ENCODE peak calls at places on chromosomes 13 and 19, in ten cellular contexts. S is IMR-90, K is AG10803, U is GM23338, A is adrenal gland, N is ascending aorta, C is endothelial cell of umbilical vein, O is MM.1S, T is fibroblast of mammary gland, H is fibroblast of the aortic adventitia. X is an unnamed sample.

GRCh38 chr13:80215368-80215767 is 125.6 kb downstream of the SPRY2 start:
- DNase-seq in S (peak), K (peak), U (no peak), A (no peak), N (no peak), C (no peak), O (no peak), T (no peak), H (peak), X (no peak)

GRCh38 chr19:11322269-11323024 is 17.0 kb downstream of the RAB3D start:
- DNase-seq in S (peak), K (no peak), U (no peak), A (no peak), N (no peak), C (no peak), O (no peak), T (no peak), H (no peak), X (no peak)

GRCh38 chr13:29849071-29849541 is 1.3 kb downstream of the UBL3 start:
- DNase-seq in S (peak), K (peak), U (peak), A (no peak), N (peak), C (peak), O (peak), T (peak), H (peak), X (no peak)

GRCh38 chr13:66618702-66619101 is 611.4 kb downstream of the PCDH9 start:
- DNase-seq in S (peak), K (peak), U (peak), A (no peak), N (no peak), C (peak), O (peak), T (peak), H (peak), X (peak)

GRCh38 chr19:3033595-3034193 is 4.6 kb upstream of the TLE2 start:
- DNase-seq in S (no peak), K (no peak), U (no peak), A (no peak), N (no peak), C (no peak), O (no peak), T (no peak), H (no peak), X (no peak)

GRCh38 chr13:60431108-60431700 is 34.2 kb downstream of the TDRD3 start:
- DNase-seq in S (peak), K (peak), U (peak), A (no peak), N (no peak), C (peak), O (peak), T (peak), H (peak), X (peak)

GRCh38 chr19:12939292-12939606 is 840 bp downstream of the CALR start:
- DNase-seq in S (peak), K (peak), U (no peak), A (no peak), N (no peak), C (no peak), O (peak), T (peak), H (peak), X (peak)

GRCh38 chr19:43957891-43958290 is 6.9 kb downstream of the ZNF221 start:
- DNase-seq in S (peak), K (peak), U (no peak), A (no peak), N (no peak), C (no peak), O (no peak), T (peak), H (peak), X (peak)

GRCh38 chr13:81012031-81012430 is 671.1 kb upstream of the SPRY2 start:
- DNase-seq in S (no peak), K (no peak), U (peak), A (no peak), N (no peak), C (no peak), O (no peak), T (no peak), H (no peak), X (no peak)

GRCh38 chr13:88526853-88527215 is 855.7 kb downstream of the SLITRK5 start:
- DNase-seq in S (no peak), K (no peak), U (no peak), A (no peak), N (no peak), C (no peak), O (no peak), T (no peak), H (no peak), X (no peak)

GRCh38 chr19:50486823-50487515 is 10.3 kb upstream of the GARIN5A start:
- DNase-seq in S (peak), K (peak), U (peak), A (no peak), N (no peak), C (peak), O (peak), T (peak), H (peak), X (no peak)

GRCh38 chr13:63190742-63191141 is 1775.1 kb upstream of the PCDH20 start:
- DNase-seq in S (peak), K (peak), U (no peak), A (no peak), N (no peak), C (no peak), O (no peak), T (peak), H (peak), X (peak)

GRCh38 chr13:20348645-20349408 is 116.7 kb upstream of the GJB6 start:
- DNase-seq in S (no peak), K (no peak), U (no peak), A (no peak), N (no peak), C (no peak), O (no peak), T (no peak), H (no peak), X (no peak)

GRCh38 chr13:97028441-97029299 is 34.4 kb upstream of the OXGR1 start:
- DNase-seq in S (peak), K (peak), U (peak), A (peak), N (peak), C (peak), O (peak), T (peak), H (peak), X (peak)

GRCh38 chr13:97026759-97027555 is 32.7 kb upstream of the OXGR1 start:
- DNase-seq in S (no peak), K (no peak), U (no peak), A (no peak), N (no peak), C (peak), O (no peak), T (peak), H (peak), X (peak)

GRCh38 chr13:97030705-97031452 is 36.6 kb upstream of the OXGR1 start:
- DNase-seq in S (peak), K (peak), U (peak), A (no peak), N (no peak), C (peak), O (peak), T (peak), H (peak), X (peak)
- TF ChIP-seq CTCF in S (peak), K (peak), U (peak), A (peak), N (no peak), C (peak), O (peak), T (peak), H (peak), X (peak)

DNA sequence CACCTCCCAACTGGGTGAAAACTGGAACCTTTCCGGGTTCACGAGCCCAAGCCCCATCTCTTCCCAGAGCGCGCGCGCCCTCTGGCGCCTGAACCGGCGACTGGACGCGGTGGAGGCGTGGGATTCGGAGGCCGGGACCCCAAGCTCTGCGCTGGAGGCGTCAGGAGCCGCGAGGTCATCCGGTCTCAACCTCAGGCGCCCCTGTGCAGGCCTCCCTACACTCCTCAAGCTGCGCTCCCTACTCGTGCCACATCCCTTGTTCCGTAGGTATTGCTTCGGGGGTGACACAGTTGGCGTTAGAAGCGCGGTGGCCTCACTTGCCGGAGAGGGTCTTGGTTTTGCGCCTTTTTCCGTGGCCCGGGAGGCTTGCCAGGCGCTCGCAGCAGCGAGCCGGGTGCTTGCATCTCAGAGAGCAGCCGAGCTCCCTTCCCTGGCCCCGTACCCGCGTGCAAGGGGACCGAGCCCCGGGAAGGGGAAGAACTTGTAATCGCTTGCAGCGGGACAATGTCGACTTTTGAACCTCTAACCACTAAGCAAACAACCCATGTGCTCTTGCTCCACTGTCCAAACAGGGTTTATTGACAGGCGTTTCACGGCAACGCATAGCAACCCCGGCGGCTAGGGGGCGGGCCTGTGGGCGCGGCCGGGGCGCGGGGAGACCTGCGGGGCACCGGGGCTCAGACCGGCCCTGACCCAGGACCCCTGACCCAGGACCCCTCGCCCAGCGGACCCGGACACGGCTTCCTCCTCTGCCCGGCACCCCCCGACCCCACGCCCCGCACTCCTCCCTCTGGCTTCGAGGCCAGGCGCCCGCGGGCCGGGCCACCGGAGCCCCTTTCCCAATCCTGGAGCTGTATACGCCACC is 8.5 kb downstream of the CDX2 start:
- DNase-seq in S (no peak), K (peak), U (peak), A (no peak), N (no peak), C (no peak), O (peak), T (peak), H (no peak), X (peak)
- TF ChIP-seq CTCF in S (peak), K (peak), U (peak), A (no peak), N (peak), C (peak), O (peak), T (peak), H (peak), X (no peak)

GRCh38 chr19:4473708-4474503 is 1.8 kb downstream of the HDGFL2 start:
- DNase-seq in S (no peak), K (peak), U (peak), A (no peak), N (no peak), C (no peak), O (no peak), T (no peak), H (no peak), X (no peak)

GRCh38 chr19:4473011-4473410 is 914 bp downstream of the HDGFL2 start:
- DNase-seq in S (no peak), K (no peak), U (no peak), A (no peak), N (no peak), C (no peak), O (no peak), T (no peak), H (no peak), X (no peak)

GRCh38 chr19:4472174-4472974 is at the start of gene HDGFL2:
- DNase-seq in S (no peak), K (no peak), U (no peak), A (no peak), N (no peak), C (no peak), O (no peak), T (no peak), H (no peak), X (no peak)

GRCh38 chr19:4474504-4475136 is 2.5 kb downstream of the HDGFL2 start:
- DNase-seq in S (peak), K (peak), U (peak), A (no peak), N (no peak), C (peak), O (no peak), T (peak), H (peak), X (peak)

GRCh38 chr19:4477034-4477801 is 5.1 kb downstream of the HDGFL2 start:
- DNase-seq in S (no peak), K (no peak), U (no peak), A (no peak), N (no peak), C (no peak), O (no peak), T (no peak), H (no peak), X (no peak)
- TF ChIP-seq CTCF in S (no peak), K (no peak), U (no peak), A (no peak), N (no peak), C (no peak), O (no peak), T (no peak), H (no peak), X (no peak)

GRCh38 chr19:510606-511100 is 3.4 kb downstream of the TPGS1 start:
- DNase-seq in S (peak), K (peak), U (peak), A (peak), N (peak), C (peak), O (peak), T (peak), H (peak), X (peak)
- TF ChIP-seq CTCF in S (peak), K (peak), U (peak), A (peak), N (peak), C (peak), O (peak), T (peak), H (peak), X (peak)

GRCh38 chr19:28737021-28737525 is 475.9 kb downstream of the UQCRFS1 start:
- DNase-seq in S (peak), K (peak), U (peak), A (no peak), N (no peak), C (no peak), O (peak), T (peak), H (peak), X (peak)
- TF ChIP-seq CTCF in S (peak), K (peak), U (peak), A (peak), N (peak), C (no peak), O (peak), T (peak), H (peak), X (peak)

GRCh38 chr19:35608250-35608649 is 4.3 kb upstream of the HAUS5 start:
- DNase-seq in S (no peak), K (no peak), U (no peak), A (no peak), N (no peak), C (no peak), O (peak), T (no peak), H (no peak), X (no peak)

GRCh38 chr19:35609881-35610353 is 2.6 kb upstream of the HAUS5 start:
- DNase-seq in S (no peak), K (no peak), U (no peak), A (no peak), N (no peak), C (no peak), O (peak), T (no peak), H (no peak), X (no peak)

GRCh38 chr19:35612559-35613321 is at the start of gene HAUS5:
- DNase-seq in S (peak), K (peak), U (peak), A (peak), N (peak), C (peak), O (peak), T (peak), H (peak), X (peak)

GRCh38 chr19:35612224-35612558 is 344 bp upstream of the HAUS5 start:
- DNase-seq in S (no peak), K (no peak), U (no peak), A (no peak), N (no peak), C (no peak), O (no peak), T (no peak), H (no peak), X (no peak)

DNA sequence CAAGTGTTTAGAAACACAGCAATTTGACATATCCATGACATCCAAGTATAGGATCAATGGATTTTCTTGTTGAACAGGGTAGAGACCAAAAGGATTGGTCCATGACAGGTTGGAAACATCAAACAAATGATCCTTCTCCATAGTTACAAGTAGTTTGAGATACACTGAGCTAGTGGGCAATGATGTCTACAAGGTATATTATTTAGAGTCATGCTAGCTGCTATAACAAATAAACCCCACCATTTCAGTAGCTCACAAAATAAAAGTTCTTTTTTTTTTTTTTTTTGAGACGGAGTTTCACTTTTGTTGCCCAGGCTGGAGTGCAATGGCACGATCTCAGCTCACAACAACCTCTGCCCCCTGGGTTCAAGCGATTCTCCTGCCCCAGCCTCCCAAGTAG is 4.9 kb upstream of the HAUS5 start:
- DNase-seq in S (no peak), K (no peak), U (no peak), A (no peak), N (no peak), C (no peak), O (no peak), T (no peak), H (no peak), X (no peak)
- TF ChIP-seq CTCF in S (no peak), K (no peak), U (no peak), A (no peak), N (no peak), C (no peak), O (no peak), T (no peak), H (no peak), X (no peak)

GRCh38 chr13:113998781-113999617 is 25.1 kb upstream of the C13orf46 start:
- DNase-seq in S (no peak), K (no peak), U (no peak), A (no peak), N (no peak), C (no peak), O (no peak), T (no peak), H (no peak), X (no peak)

GRCh38 chr13:113999618-113999910 is 25.7 kb upstream of the C13orf46 start:
- DNase-seq in S (no peak), K (no peak), U (no peak), A (no peak), N (no peak), C (no peak), O (no peak), T (no peak), H (no peak), X (no peak)

GRCh38 chr13:114002009-114002544 is 28.2 kb upstream of the C13orf46 start:
- DNase-seq in S (no peak), K (no peak), U (peak), A (no peak), N (no peak), C (no peak), O (no peak), T (no peak), H (no peak), X (no peak)

GRCh38 chr13:114001331-114002008 is 27.6 kb upstream of the C13orf46 start:
- DNase-seq in S (no peak), K (no peak), U (no peak), A (no peak), N (no peak), C (no peak), O (no peak), T (no peak), H (no peak), X (no peak)

GRCh38 chr13:114000151-114001040 is 26.5 kb upstream of the C13orf46 start:
- DNase-seq in S (no peak), K (no peak), U (no peak), A (no peak), N (no peak), C (no peak), O (no peak), T (no peak), H (no peak), X (no peak)
- TF ChIP-seq CTCF in S (no peak), K (no peak), U (no peak), A (no peak), N (no peak), C (no peak), O (no peak), T (no peak), H (no peak), X (no peak)

DNA sequence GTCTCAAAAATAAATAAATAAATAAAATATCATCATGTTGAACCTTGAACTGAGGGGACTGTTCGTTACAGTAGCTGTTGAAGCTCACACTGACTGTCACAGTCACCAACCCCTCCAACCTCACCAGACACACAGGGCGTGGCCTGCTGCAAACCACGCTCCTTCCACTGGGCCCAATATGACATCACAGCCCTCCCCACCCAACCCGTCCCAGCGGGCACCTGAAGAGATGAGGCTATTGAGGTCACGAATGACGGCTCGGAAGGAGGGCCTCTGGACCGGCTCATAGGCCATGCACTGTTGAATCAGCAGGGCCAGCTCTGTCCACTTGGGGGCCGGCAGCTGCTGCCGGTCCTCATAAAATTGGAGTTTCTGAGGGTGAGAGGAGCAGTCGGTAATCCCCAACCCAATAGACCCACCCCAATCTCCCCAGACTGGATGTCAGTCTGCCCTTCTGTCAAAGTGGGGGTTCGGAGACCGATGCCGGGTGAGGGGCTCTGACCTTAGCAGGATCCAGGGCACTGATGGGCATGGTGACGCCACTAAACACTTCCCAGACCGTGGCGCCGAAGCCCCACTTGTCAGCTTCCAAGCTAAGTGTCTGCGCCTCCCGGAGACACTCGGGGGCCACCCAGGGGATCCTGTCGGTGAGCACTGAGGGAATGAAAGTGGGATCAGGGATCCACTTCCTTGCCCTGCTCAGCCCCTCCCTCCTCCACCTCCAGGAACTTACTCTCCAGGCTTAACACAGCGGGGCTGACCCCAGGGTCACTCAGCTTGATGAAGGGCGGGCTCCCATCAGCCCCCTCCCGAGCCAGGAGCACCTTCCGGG is 13.2 kb downstream of the JAK3 start:
- DNase-seq in S (no peak), K (no peak), U (peak), A (no peak), N (no peak), C (no peak), O (no peak), T (no peak), H (no peak), X (no peak)
- TF ChIP-seq CTCF in S (peak), K (no peak), U (peak), A (no peak), N (no peak), C (no peak), O (no peak), T (peak), H (no peak), X (no peak)

X was measured in foreskin fibroblast.